ENCODE peak calls at places on chromosomes 3 and 15, in four cellular contexts. I is aorta; S is hypothalamus; W is stimulated activated CD4-positive, alpha-beta T cell treated with anti-CD3 and anti-CD28 coated beads, Interleukin-2, amount 100 ng/mL, for 48 hours. R is an unnamed sample.

GRCh38 chr3:129239992-129240391 is 9.4 kb upstream of the COPG1 start:
- DNase-seq in S (no peak), W (no peak), I (no peak), R (no peak)

GRCh38 chr3:54582424-54582823 is 345.4 kb downstream of the LRTM1 start:
- DNase-seq in I (no peak), W (no peak), S (no peak), R (no peak)

GRCh38 chr3:123104550-123104949 is 37.7 kb downstream of the PDIA5 start:
- DNase-seq in S (no peak), W (no peak), I (peak; percentile 49), R (no peak)

GRCh38 chr3:75262661-75263060 is 401.5 kb upstream of the FRG2C start:
- DNase-seq in S (no peak), I (no peak), W (no peak), R (no peak)

GRCh38 chr3:157469571-157470294 is 33.1 kb downstream of the PTX3 start:
- DNase-seq in W (no peak), S (no peak), I (no peak), R (no peak)

GRCh38 chr3:188700497-188700896 is 471.3 kb upstream of the TPRG1 start:
- DNase-seq in S (no peak), W (no peak), I (no peak), R (no peak)

GRCh38 chr3:126083138-126083445 is 832 bp downstream of the SLC41A3 start:
- DNase-seq in I (no peak), W (no peak), S (no peak), R (no peak)

GRCh38 chr15:49415638-49416037 is 7.4 kb upstream of the FGF7 start:
- DNase-seq in S (no peak), W (no peak), I (no peak), R (no peak)

GRCh38 chr3:4754180-4755086 is 224.8 kb upstream of the BHLHE40 start:
- DNase-seq in I (no peak), W (no peak), S (no peak), R (no peak)

GRCh38 chr3:108202834-108203233 is 19.4 kb downstream of the IFT57 start:
- DNase-seq in I (no peak), S (no peak), W (no peak), R (no peak)

GRCh38 chr3:157132936-157133335 is 27.0 kb downstream of the CCNL1 start:
- DNase-seq in S (peak; percentile 59), W (no peak), I (no peak), R (no peak)

GRCh38 chr3:186950402-186951093 is 20.2 kb downstream of the ST6GAL1 start:
- DNase-seq in I (no peak), W (no peak), S (no peak), R (no peak)

GRCh38 chr15:77722759-77723460 is 90.2 kb upstream of the LINGO1 start:
- DNase-seq in W (no peak), S (no peak), I (no peak), R (no peak)

GRCh38 chr15:38197553-38197952 is 55.1 kb upstream of the SPRED1 start:
- DNase-seq in S (no peak), I (no peak), W (no peak), R (no peak)

GRCh38 chr3:152183473-152183872 is 85.3 kb upstream of the MBNL1 start:
- DNase-seq in S (no peak), I (no peak), W (no peak), R (peak; percentile 54)

GRCh38 chr3:128329491-128330300 is 137.0 kb downstream of the DNAJB8 start:
- DNase-seq in I (no peak), S (no peak), W (no peak), R (no peak)

GRCh38 chr15:25805006-25805405 is 58.1 kb downstream of the ATP10A start:
- DNase-seq in W (no peak), I (peak; percentile 81), S (no peak), R (no peak)

GRCh38 chr3:98812851-98813374 is 49.8 kb downstream of the ST3GAL6 start:
- DNase-seq in S (no peak), I (no peak), W (no peak), R (peak; percentile 6)

R was measured in COR-L47.